ENCODE peak calls at places on chromosome 7, in nine cellular contexts. M is suprapubic skin, O is A549, K is K562, F is ovary, X is stomach, J is SK-N-SH, S is transverse colon, U is GM12878. W is an unnamed sample.

GRCh38 chr7:50805425-50806130 is 22.9 kb upstream of the GRB10 start:
- DNase-seq in M (no peak), O (no peak), K (no peak), F (no peak), X (no peak), J (no peak), S (no peak), U (no peak), W (no peak)

GRCh38 chr7:113548561-113548960 is 370.2 kb downstream of the PPP1R3A start:
- DNase-seq in M (no peak), O (no peak), K (no peak), F (no peak), X (no peak), J (no peak), S (no peak), U (no peak), W (no peak)

GRCh38 chr7:44964384-44964830 is 14.4 kb downstream of the MYO1G start:
- DNase-seq in M (no peak), O (peak), K (no peak), F (no peak), X (no peak), J (peak), S (no peak), U (no peak), W (no peak)

GRCh38 chr7:76086070-76086469 is 38.2 kb downstream of the MDH2 start:
- DNase-seq in M (no peak), O (no peak), K (no peak), F (no peak), X (no peak), J (no peak), S (no peak), U (no peak), W (no peak)

GRCh38 chr7:117132385-117133120 is 179.3 kb downstream of the ST7 start:
- DNase-seq in M (no peak), O (peak), K (no peak), F (no peak), X (no peak), J (no peak), S (no peak), U (no peak), W (no peak)

GRCh38 chr7:123616244-123616643 is 14.6 kb downstream of the ASB15 start:
- DNase-seq in M (no peak), O (no peak), K (no peak), F (no peak), X (no peak), J (no peak), S (no peak), U (no peak), W (no peak)

GRCh38 chr7:47428052-47428779 is 153.7 kb downstream of the TNS3 start:
- DNase-seq in M (no peak), O (no peak), K (no peak), F (no peak), X (no peak), J (peak), S (no peak), U (no peak), W (no peak)

GRCh38 chr7:13641699-13642098 is 347.8 kb downstream of the ETV1 start:
- DNase-seq in M (no peak), O (no peak), K (no peak), F (no peak), X (no peak), J (no peak), S (no peak), U (no peak), W (no peak)

GRCh38 chr7:116322541-116322940 is 112.2 kb downstream of the TES start:
- DNase-seq in M (no peak), O (no peak), K (no peak), F (no peak), X (no peak), J (no peak), S (no peak), U (no peak), W (no peak)

GRCh38 chr7:38673795-38674194 is 42.6 kb upstream of the AMPH start:
- DNase-seq in M (no peak), O (no peak), K (no peak), F (no peak), X (no peak), J (no peak), S (no peak), U (no peak), W (no peak)

GRCh38 chr7:42198296-42198695 is 38.7 kb downstream of the GLI3 start:
- DNase-seq in M (no peak), O (no peak), K (no peak), F (peak), X (no peak), J (no peak), S (no peak), U (no peak), W (no peak)

GRCh38 chr7:24442170-24442777 is 131.0 kb upstream of the PALS2 start:
- DNase-seq in M (no peak), O (no peak), K (no peak), F (no peak), X (no peak), J (no peak), S (no peak), U (no peak), W (no peak)

GRCh38 chr7:47497367-47498096 is 84.4 kb downstream of the TNS3 start:
- DNase-seq in M (no peak), O (no peak), K (no peak), F (no peak), X (no peak), J (peak), S (no peak), U (peak), W (no peak)

GRCh38 chr7:134357486-134357885 is 40.8 kb upstream of the SLC35B4 start:
- DNase-seq in M (no peak), O (no peak), K (no peak), F (no peak), X (no peak), J (no peak), S (no peak), U (no peak), W (no peak)

GRCh38 chr7:129386563-129386962 is 47.7 kb upstream of the STRIP2 start:
- DNase-seq in M (no peak), O (no peak), K (no peak), F (no peak), X (no peak), J (no peak), S (no peak), U (no peak), W (no peak)

GRCh38 chr7:47572101-47572460 is 9.8 kb downstream of the TNS3 start:
- DNase-seq in M (no peak), O (no peak), K (no peak), F (no peak), X (no peak), J (no peak), S (peak), U (no peak), W (no peak)

GRCh38 chr7:93889261-93889660 is 1.3 kb downstream of the TFPI2 start:
- DNase-seq in M (no peak), O (no peak), K (no peak), F (no peak), X (no peak), J (no peak), S (no peak), U (no peak), W (no peak)

GRCh38 chr7:50140688-50141087 is 47.6 kb upstream of the ZPBP start:
- DNase-seq in M (no peak), O (no peak), K (no peak), F (no peak), X (no peak), J (no peak), S (no peak), U (no peak), W (no peak)

GRCh38 chr7:50502001-50502684 is 52.0 kb upstream of the FIGNL1 start:
- DNase-seq in M (no peak), O (no peak), K (peak), F (peak), X (no peak), J (no peak), S (peak), U (no peak), W (peak)

GRCh38 chr7:90250601-90251303 is 5.8 kb downstream of the CFAP69 start:
- DNase-seq in M (no peak), O (no peak), K (no peak), F (no peak), X (no peak), J (no peak), S (no peak), U (no peak), W (no peak)

GRCh38 chr7:64633401-64633800 is 32.5 kb upstream of the ZNF107 start:
- DNase-seq in M (no peak), O (no peak), K (no peak), F (no peak), X (no peak), J (no peak), S (no peak), U (no peak), W (no peak)

GRCh38 chr7:128931186-128931798 is 6.4 kb upstream of the IRF5 start:
- DNase-seq in M (peak), O (no peak), K (no peak), F (no peak), X (no peak), J (no peak), S (no peak), U (no peak), W (no peak)

GRCh38 chr7:31443457-31443856 is 70.4 kb upstream of the ITPRID1 start:
- DNase-seq in M (no peak), O (peak), K (peak), F (no peak), X (no peak), J (peak), S (no peak), U (peak), W (no peak)

GRCh38 chr7:46387646-46388045 is 466.6 kb upstream of the IGFBP3 start:
- DNase-seq in M (no peak), O (no peak), K (no peak), F (no peak), X (no peak), J (no peak), S (no peak), U (no peak), W (no peak)

GRCh38 chr7:157041004-157041403 is 30.5 kb upstream of the MNX1 start:
- DNase-seq in M (no peak), O (no peak), K (peak), F (no peak), X (no peak), J (no peak), S (no peak), U (no peak), W (no peak)

GRCh38 chr7:73988197-73988596 is 39.8 kb upstream of the ELN start:
- DNase-seq in M (no peak), O (no peak), K (no peak), F (no peak), X (no peak), J (no peak), S (no peak), U (no peak), W (no peak)

GRCh38 chr7:27242580-27243339 is at the start of gene EVX1:
- DNase-seq in M (no peak), O (no peak), K (no peak), F (no peak), X (no peak), J (no peak), S (peak), U (no peak), W (no peak)

GRCh38 chr7:75762350-75762917 is 9.6 kb downstream of the CCL26 start:
- DNase-seq in M (no peak), O (peak), K (peak), F (no peak), X (no peak), J (peak), S (no peak), U (peak), W (no peak)

GRCh38 chr7:38311329-38311937 is 38.0 kb upstream of the TARP start:
- DNase-seq in M (no peak), O (peak), K (peak), F (no peak), X (no peak), J (peak), S (peak), U (no peak), W (no peak)

GRCh38 chr7:37062460-37062859 is 338.2 kb upstream of the AOAH start:
- DNase-seq in M (no peak), O (no peak), K (no peak), F (no peak), X (no peak), J (peak), S (no peak), U (no peak), W (no peak)

GRCh38 chr7:131522325-131522920 is 34.0 kb downstream of the PODXL start:
- DNase-seq in M (no peak), O (no peak), K (no peak), F (no peak), X (no peak), J (no peak), S (no peak), U (no peak), W (no peak)

GRCh38 chr7:156935250-156935649 is 14.3 kb upstream of the NOM1 start:
- DNase-seq in M (no peak), O (no peak), K (no peak), F (no peak), X (no peak), J (no peak), S (no peak), U (no peak), W (no peak)

GRCh38 chr7:68770649-68771048 is 827.6 kb upstream of the AUTS2 start:
- DNase-seq in M (no peak), O (peak), K (peak), F (no peak), X (no peak), J (peak), S (no peak), U (no peak), W (no peak)

GRCh38 chr7:30743371-30744074 is 8.4 kb upstream of the INMT start:
- DNase-seq in M (no peak), O (no peak), K (peak), F (peak), X (no peak), J (peak), S (no peak), U (no peak), W (no peak)

GRCh38 chr7:142152076-142152475 is 40.6 kb downstream of the MGAM2 start:
- DNase-seq in M (no peak), O (no peak), K (no peak), F (no peak), X (no peak), J (no peak), S (no peak), U (peak), W (no peak)

GRCh38 chr7:152869041-152869676 is 109.6 kb downstream of the ACTR3B start:
- DNase-seq in M (no peak), O (no peak), K (no peak), F (no peak), X (no peak), J (no peak), S (no peak), U (no peak), W (no peak)

GRCh38 chr7:110835889-110836288 is 255.0 kb upstream of the LRRN3 start:
- DNase-seq in M (no peak), O (no peak), K (no peak), F (no peak), X (no peak), J (no peak), S (no peak), U (no peak), W (no peak)

GRCh38 chr7:110841840-110842579 is 248.9 kb upstream of the LRRN3 start:
- DNase-seq in M (no peak), O (no peak), K (no peak), F (no peak), X (no peak), J (peak), S (no peak), U (no peak), W (no peak)

GRCh38 chr7:110842796-110843195 is 248.1 kb upstream of the LRRN3 start:
- DNase-seq in M (no peak), O (no peak), K (no peak), F (no peak), X (no peak), J (no peak), S (no peak), U (no peak), W (no peak)

GRCh38 chr7:110835209-110835608 is 255.7 kb upstream of the LRRN3 start:
- DNase-seq in M (no peak), O (no peak), K (no peak), F (no peak), X (no peak), J (peak), S (peak), U (no peak), W (no peak)

DNA sequence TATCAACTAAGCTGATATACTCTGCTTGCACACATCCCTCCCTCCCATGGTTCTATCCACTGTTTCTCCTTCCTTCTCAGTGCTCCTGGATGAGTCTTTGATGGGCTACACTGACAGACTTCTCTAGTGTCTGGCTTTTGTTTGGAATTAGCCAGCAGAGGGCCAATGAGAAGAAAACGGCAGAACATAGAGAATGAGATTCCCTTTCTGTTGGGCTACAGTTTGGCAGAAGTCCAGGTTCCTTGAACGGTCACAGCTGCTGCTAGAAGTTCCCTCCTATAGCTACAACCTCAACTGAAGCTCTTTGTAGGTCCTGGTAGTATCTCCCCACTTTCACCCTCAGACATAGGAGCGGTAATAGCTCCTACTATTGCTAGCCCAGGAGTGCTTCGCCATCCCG is 251.1 kb upstream of the LRRN3 start:
- DNase-seq in M (no peak), O (no peak), K (peak), F (peak), X (no peak), J (no peak), S (no peak), U (no peak), W (no peak)
- TF ChIP-seq CTCF in M (no peak), O (no peak), K (peak), F (no peak), X (no peak), J (peak), S (no peak), U (no peak), W (no peak)

DNA sequence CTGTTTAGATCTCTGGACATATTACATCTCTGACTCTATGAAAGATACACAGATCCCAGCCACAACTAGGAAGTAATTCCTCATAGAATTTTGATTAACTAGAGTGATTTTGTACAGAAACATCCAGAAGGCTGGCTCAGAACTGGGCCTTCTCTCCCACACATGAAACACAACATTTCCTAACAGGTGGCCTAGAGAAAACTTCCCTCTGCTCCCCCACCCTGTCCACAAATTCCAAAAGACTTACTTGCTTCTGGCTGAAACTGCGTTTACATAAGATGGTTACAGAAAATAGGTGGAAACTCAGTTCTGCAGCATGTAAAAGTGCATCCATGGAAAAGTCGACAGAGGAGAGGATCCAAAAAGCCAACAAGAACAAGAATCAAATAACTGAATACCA is 132.9 kb downstream of the FZD1 start:
- DNase-seq in M (no peak), O (no peak), K (no peak), F (no peak), X (no peak), J (no peak), S (no peak), U (no peak), W (no peak)
- TF ChIP-seq EP300 in M (no peak), O (no peak), K (no peak), F (no peak), X (no peak), J (no peak), S (no peak), U (no peak), W (no peak)

DNA sequence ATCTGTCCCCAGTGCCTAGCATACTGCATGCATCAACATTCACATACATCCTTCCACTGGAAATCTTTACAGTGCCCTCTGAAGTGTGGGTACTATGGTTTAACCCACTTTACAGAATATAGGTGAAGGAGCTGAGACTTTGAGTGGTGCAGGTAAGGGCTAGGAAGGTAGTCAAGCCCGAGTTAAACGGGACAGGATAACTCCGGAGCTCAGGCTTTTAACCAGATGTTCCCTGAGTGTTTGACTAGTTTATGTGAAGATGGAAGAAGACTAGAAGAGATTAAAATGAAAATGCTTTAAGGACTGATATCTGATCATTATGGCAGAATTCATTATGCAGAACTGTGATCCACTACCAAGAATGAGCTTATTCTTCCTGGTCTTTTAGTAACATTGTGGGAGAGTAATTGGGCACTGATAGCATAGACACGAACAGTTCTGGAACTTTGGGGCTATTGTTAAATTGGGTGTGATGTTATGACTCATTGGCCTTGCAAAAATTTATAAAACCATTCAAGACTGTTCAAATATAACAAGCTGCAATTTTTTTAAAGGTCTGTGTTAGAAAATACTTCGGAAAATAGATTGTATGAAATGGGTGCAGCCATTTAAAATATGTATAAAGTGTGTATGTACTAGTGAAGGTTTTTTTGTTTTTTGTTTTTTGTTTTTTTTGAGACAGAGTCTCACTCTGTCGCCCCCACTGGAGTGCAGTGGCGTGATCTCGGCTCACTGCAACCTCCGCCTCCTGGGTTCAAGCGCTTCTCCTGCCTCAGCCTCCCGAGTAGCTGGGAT is 4.4 kb downstream of the CUL1 start:
- DNase-seq in M (no peak), O (no peak), K (no peak), F (no peak), X (no peak), J (no peak), S (no peak), U (no peak), W (no peak)
- TF ChIP-seq CTCF in M (no peak), O (no peak), K (no peak), F (no peak), X (no peak), J (peak), S (no peak), U (no peak), W (no peak)

GRCh38 chr7:77460057-77460486 is 43.9 kb upstream of the GSAP start:
- DNase-seq in M (no peak), O (no peak), K (peak), F (no peak), X (no peak), J (no peak), S (peak), U (no peak), W (no peak)
- TF ChIP-seq EP300 in M (no peak), O (no peak), K (no peak), F (no peak), X (no peak), J (no peak), S (no peak), U (no peak), W (no peak)

GRCh38 chr7:996089-996872 is 13.3 kb downstream of the CYP2W1 start:
- DNase-seq in M (no peak), O (no peak), K (no peak), F (no peak), X (no peak), J (no peak), S (no peak), U (no peak), W (no peak)

GRCh38 chr7:992742-993607 is 10.0 kb downstream of the CYP2W1 start:
- DNase-seq in M (peak), O (peak), K (peak), F (peak), X (peak), J (peak), S (peak), U (peak), W (peak)

GRCh38 chr7:994592-995308 is 11.8 kb downstream of the CYP2W1 start:
- DNase-seq in M (no peak), O (no peak), K (no peak), F (no peak), X (no peak), J (no peak), S (no peak), U (no peak), W (no peak)

GRCh38 chr7:997404-998395 is 14.7 kb downstream of the CYP2W1 start:
- DNase-seq in M (no peak), O (no peak), K (peak), F (no peak), X (no peak), J (no peak), S (peak), U (no peak), W (no peak)

GRCh38 chr7:995571-995970 is 12.6 kb downstream of the CYP2W1 start:
- DNase-seq in M (no peak), O (no peak), K (no peak), F (no peak), X (no peak), J (no peak), S (no peak), U (no peak), W (no peak)
- TF ChIP-seq CTCF in M (no peak), O (no peak), K (no peak), F (no peak), X (no peak), J (no peak), S (no peak), U (no peak), W (no peak)

GRCh38 chr7:77808517-77808916 is 9.9 kb downstream of the PHTF2 start:
- DNase-seq in M (no peak), O (no peak), K (no peak), F (no peak), X (no peak), J (no peak), S (no peak), U (no peak), W (no peak)

GRCh38 chr7:77806425-77806824 is 7.9 kb downstream of the PHTF2 start:
- DNase-seq in M (no peak), O (no peak), K (no peak), F (no peak), X (no peak), J (no peak), S (no peak), U (no peak), W (no peak)

GRCh38 chr7:77813180-77813579 is 14.6 kb downstream of the PHTF2 start:
- DNase-seq in M (no peak), O (no peak), K (no peak), F (no peak), X (no peak), J (no peak), S (no peak), U (no peak), W (no peak)

GRCh38 chr7:77811895-77812685 is 13.5 kb downstream of the PHTF2 start:
- DNase-seq in M (no peak), O (no peak), K (no peak), F (no peak), X (no peak), J (no peak), S (no peak), U (no peak), W (no peak)
- TF ChIP-seq EP300 in M (no peak), O (no peak), K (no peak), F (no peak), X (no peak), J (no peak), S (no peak), U (no peak), W (no peak)

W was measured in tibial nerve.